ENCODE peak calls at places on chromosomes 7 and 10, in four cellular contexts. Y, G, F and Q are unnamed samples.
A peak's percentile ranks its signal among the peaks of the same experiment; 100 is the strongest.

GRCh38 chr10:99002392-99002791 is 233.3 kb downstream of the HPSE2 start:
- DNase-seq in F (no peak), G (no peak), Y (no peak), Q (no peak)

GRCh38 chr10:133422821-133423771 is 1.3 kb downstream of the SPRN start:
- DNase-seq in F (no peak), Y (no peak), G (no peak), Q (peak; percentile 36)

GRCh38 chr7:11436773-11437524 is 395.0 kb downstream of the THSD7A start:
- DNase-seq in Y (no peak), F (no peak), G (no peak), Q (peak; percentile 31)

GRCh38 chr10:14405076-14406065 is 74.6 kb upstream of the FRMD4A start:
- DNase-seq in Y (peak; percentile 49), G (peak; percentile 54), F (no peak), Q (no peak)

GRCh38 chr10:67925449-67926005 is 41.1 kb downstream of the SIRT1 start:
- DNase-seq in F (no peak), Y (no peak), G (no peak), Q (no peak)

GRCh38 chr7:121945066-121945848 is 72.3 kb downstream of the PTPRZ1 start:
- DNase-seq in G (no peak), F (no peak), Y (no peak), Q (no peak)

GRCh38 chr7:24756545-24756988 is 697 bp downstream of the GSDME start:
- DNase-seq in Y (no peak), G (no peak), F (no peak), Q (no peak)

GRCh38 chr7:151876899-151877777 is at the start of gene PRKAG2:
- DNase-seq in G (peak; percentile 19), Y (peak; percentile 31), F (no peak), Q (peak; percentile 53)

GRCh38 chr10:18224626-18225445 is 84.6 kb downstream of the CACNB2 start:
- DNase-seq in F (no peak), Y (no peak), G (no peak), Q (peak; percentile 44)

GRCh38 chr10:96595741-96596140 is 8.9 kb upstream of the TM9SF3 start:
- DNase-seq in G (no peak), F (no peak), Y (no peak), Q (no peak)

GRCh38 chr10:100883322-100883821 is 29.4 kb upstream of the SLF2 start:
- DNase-seq in Y (no peak), G (no peak), F (no peak), Q (no peak)

GRCh38 chr7:41134242-41134872 is 568.5 kb downstream of the INHBA start:
- DNase-seq in Y (peak; percentile 70), F (no peak), G (peak; percentile 5), Q (no peak)

GRCh38 chr7:2688409-2689342 is 674 bp downstream of the AMZ1 start:
- DNase-seq in Y (no peak), G (peak; percentile 61), F (no peak), Q (no peak)

GRCh38 chr10:98377001-98377400 is 38.0 kb downstream of the PYROXD2 start:
- DNase-seq in F (no peak), G (peak; percentile 66), Y (no peak), Q (no peak)

GRCh38 chr10:80619036-80619435 is 81.3 kb downstream of the SH2D4B start:
- DNase-seq in Y (no peak), G (no peak), F (no peak), Q (no peak)

GRCh38 chr7:25559581-25560367 is 331.5 kb upstream of the NPVF start:
- DNase-seq in F (no peak), G (no peak), Y (no peak), Q (no peak)

DNA sequence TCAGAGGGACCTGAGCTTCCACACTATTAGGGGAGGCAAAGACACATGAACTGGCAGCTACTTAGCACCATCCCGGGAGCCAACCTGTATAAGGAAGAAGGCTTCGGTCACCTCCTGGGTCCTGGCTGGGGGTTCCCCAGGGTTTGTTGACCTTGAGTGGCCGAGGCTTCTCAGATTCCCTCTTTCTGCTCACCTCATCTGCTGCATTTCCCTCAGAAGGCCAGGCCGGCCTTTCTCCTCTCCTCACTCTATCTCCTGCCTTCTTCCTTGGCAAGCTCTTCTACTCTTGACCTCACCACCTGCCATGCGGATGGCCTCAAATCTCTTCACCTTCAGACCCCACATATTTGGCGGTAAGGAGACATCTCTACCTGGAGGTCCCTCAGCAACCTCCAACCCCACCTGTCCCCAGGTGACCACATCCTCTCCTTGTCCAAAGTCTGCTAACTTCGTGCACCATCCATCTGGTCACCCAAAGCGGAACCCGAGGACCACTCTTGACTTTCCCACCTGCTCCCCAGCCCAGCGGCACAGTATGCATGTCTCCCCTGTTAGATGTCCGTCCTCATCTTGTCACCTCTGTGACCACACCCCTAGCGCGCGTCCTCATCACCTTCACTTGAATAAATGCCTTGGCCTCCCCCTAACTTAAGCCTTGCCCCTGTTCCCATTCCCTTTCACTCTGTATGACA is 133.8 kb upstream of the UNC5B start:
- DNase-seq in F (no peak), G (no peak), Y (no peak), Q (peak; percentile 18)
- H2BK12ac ChIP-seq in F (no peak overlapping the region), G (no peak overlapping the region), Y (no peak overlapping the region), Q (no peak overlapping the region)

GRCh38 chr7:44308741-44309270 is 16.6 kb downstream of the CAMK2B start:
- DNase-seq in F (no peak), G (no peak), Y (no peak), Q (no peak)
- H2BK12ac ChIP-seq in F (peak overlapping the region; percentile 50), G (no peak overlapping the region), Y (no peak overlapping the region), Q (no peak overlapping the region)

GRCh38 chr10:78997635-78998618 is 70.8 kb upstream of the ZMIZ1 start:
- DNase-seq in G (no peak), Y (peak; percentile 56), F (no peak), Q (no peak)
- H2BK12ac ChIP-seq in G (no peak overlapping the region), Y (no peak overlapping the region), F (no peak overlapping the region), Q (no peak overlapping the region)

GRCh38 chr10:13091816-13092215 is 8.1 kb upstream of the OPTN start:
- DNase-seq in G (no peak), Y (no peak), F (no peak), Q (no peak)
- H2BK12ac ChIP-seq in G (no peak overlapping the region), Y (no peak overlapping the region), F (no peak overlapping the region), Q (no peak overlapping the region)

GRCh38 chr7:157464111-157464970 is 127.5 kb downstream of the DNAJB6 start:
- DNase-seq in Y (no peak), G (no peak), F (no peak), Q (no peak)
- H2BK12ac ChIP-seq in Y (no peak overlapping the region), G (no peak overlapping the region), F (no peak overlapping the region), Q (no peak overlapping the region)